ENCODE peak calls at places on chromosomes 16 and 17, in seven cellular contexts. F, H, E, C, Z, S and V are unnamed samples.

GRCh38 chr16:17757808-17758207 is 287.0 kb upstream of the XYLT1 start:
- DNase-seq in C (no peak), Z (no peak), S (no peak), F (no peak), E (no peak), H (no peak), V (no peak)

GRCh38 chr17:20955437-20956323 is 87.1 kb downstream of the USP22 start:
- DNase-seq in C (peak), E (peak), S (peak), Z (peak), F (no peak), H (peak), V (peak)

GRCh38 chr17:16938031-16938430 is 33.9 kb downstream of the TNFRSF13B start:
- DNase-seq in Z (no peak), E (no peak), H (no peak), F (peak), S (no peak), C (no peak), V (no peak)

GRCh38 chr17:51869387-51869786 is 289.1 kb downstream of the CA10 start:
- DNase-seq in C (no peak), Z (no peak), F (no peak), H (no peak), E (no peak), S (peak), V (peak)

GRCh38 chr16:29825145-29826044 is 5.1 kb downstream of the MVP start:
- DNase-seq in F (peak), E (no peak), H (peak), Z (peak), C (peak), S (peak), V (peak)

GRCh38 chr16:88287219-88287618 is 95.5 kb upstream of the ZNF469 start:
- DNase-seq in F (no peak), H (no peak), Z (no peak), S (peak), C (peak), E (no peak), V (no peak)

GRCh38 chr17:83107656-83108048 is 28.2 kb downstream of the METRNL start:
- DNase-seq in C (no peak), H (no peak), E (no peak), F (no peak), Z (no peak), S (no peak), V (no peak)

GRCh38 chr17:80380068-80381061 is 34.6 kb upstream of the ENDOV start:
- DNase-seq in C (no peak), S (no peak), F (no peak), Z (no peak), H (no peak), E (no peak), V (no peak)

GRCh38 chr16:53612003-53612402 is 91.7 kb downstream of the RPGRIP1L start:
- DNase-seq in E (no peak), Z (no peak), H (no peak), F (no peak), C (no peak), S (no peak), V (no peak)

GRCh38 chr16:13931845-13932244 is 11.9 kb downstream of the ERCC4 start:
- DNase-seq in Z (no peak), E (no peak), H (no peak), F (no peak), C (no peak), S (no peak), V (no peak)

GRCh38 chr16:66740010-66740409 is 11.4 kb downstream of the DYNC1LI2 start:
- DNase-seq in S (peak), C (peak), E (no peak), H (no peak), Z (peak), F (no peak), V (peak)

GRCh38 chr16:27403601-27403992 is 1.6 kb downstream of the IL21R start:
- DNase-seq in F (no peak), C (no peak), E (no peak), S (no peak), H (no peak), Z (no peak), V (no peak)

GRCh38 chr17:60089097-60089844 is 10.6 kb upstream of the HEATR6 start:
- DNase-seq in H (no peak), Z (no peak), E (no peak), S (no peak), C (no peak), F (no peak), V (no peak)

GRCh38 chr16:74852500-74852875 is 77.9 kb upstream of the FA2H start:
- DNase-seq in F (no peak), E (no peak), H (no peak), Z (no peak), C (no peak), S (no peak), V (no peak)

GRCh38 chr17:66446419-66446818 is 144.0 kb downstream of the PRKCA start:
- DNase-seq in S (no peak), Z (peak), F (no peak), C (no peak), H (no peak), E (no peak), V (no peak)

GRCh38 chr16:77062878-77063566 is 128.0 kb upstream of the MON1B start:
- DNase-seq in H (no peak), C (no peak), F (no peak), E (no peak), Z (no peak), S (no peak), V (no peak)

GRCh38 chr17:69606142-69606800 is 191.8 kb downstream of the MAP2K6 start:
- DNase-seq in Z (no peak), F (no peak), C (peak), H (no peak), E (no peak), S (no peak), V (no peak)

GRCh38 chr16:16992986-16993783 is 477.6 kb downstream of the XYLT1 start:
- DNase-seq in C (no peak), F (no peak), H (no peak), Z (no peak), S (no peak), E (no peak), V (no peak)

GRCh38 chr17:18971801-18972200 is 19.8 kb downstream of the SLC5A10 start:
- DNase-seq in Z (no peak), S (no peak), F (no peak), E (no peak), C (no peak), H (no peak), V (no peak)

GRCh38 chr17:82414548-82415281 is 3.4 kb upstream of the HEXD start:
- DNase-seq in H (peak), F (peak), Z (peak), E (peak), S (peak), C (peak), V (peak)

GRCh38 chr16:27698266-27698665 is 148.3 kb downstream of the KATNIP start:
- DNase-seq in H (no peak), Z (no peak), F (no peak), C (no peak), S (no peak), E (peak), V (no peak)

GRCh38 chr16:67375161-67375560 is 18.1 kb downstream of the TPPP3 start:
- DNase-seq in S (no peak), F (no peak), H (no peak), Z (no peak), C (no peak), E (no peak), V (no peak)

GRCh38 chr17:38608648-38609047 is 2.9 kb upstream of the SRCIN1 start:
- DNase-seq in C (no peak), Z (no peak), E (no peak), S (no peak), H (no peak), F (no peak), V (no peak)

GRCh38 chr17:79011451-79012147 is 2.0 kb upstream of the CANT1 start:
- DNase-seq in Z (no peak), E (no peak), C (peak), F (no peak), S (peak), H (no peak), V (peak)

GRCh38 chr16:31542763-31543162 is 15.1 kb downstream of the AHSP start:
- DNase-seq in C (no peak), E (no peak), Z (no peak), H (no peak), F (no peak), S (no peak), V (no peak)

GRCh38 chr16:5619314-5619713 is 521.7 kb upstream of the EEF2KMT start:
- DNase-seq in Z (no peak), H (no peak), E (no peak), S (no peak), C (no peak), F (no peak), V (no peak)
- TF ChIP-seq CTCF in Z (no peak), H (no peak), E (no peak), S (no peak), C (no peak), F (no peak), V (no peak)

GRCh38 chr17:2435181-2435741 is 34.4 kb upstream of the MNT start:
- DNase-seq in E (no peak), F (peak), Z (peak), S (no peak), H (no peak), C (peak), V (no peak)
- H3K4me3 ChIP-seq in E (no peak), F (peak), Z (no peak), S (no peak), H (no peak), C (no peak), V (no peak)

GRCh38 chr16:90002759-90003158 is 16.5 kb downstream of the DBNDD1 start:
- DNase-seq in E (no peak), F (no peak), S (no peak), H (no peak), Z (no peak), C (no peak), V (no peak)

GRCh38 chr16:90000733-90001427 is 18.4 kb downstream of the DBNDD1 start:
- DNase-seq in Z (no peak), H (no peak), E (no peak), C (no peak), S (no peak), F (no peak), V (no peak)

GRCh38 chr16:90001761-90002503 is 17.3 kb downstream of the DBNDD1 start:
- DNase-seq in H (no peak), S (no peak), C (no peak), E (no peak), F (no peak), Z (no peak), V (no peak)

GRCh38 chr16:89996178-89996489 is 23.1 kb downstream of the DBNDD1 start:
- DNase-seq in F (no peak), Z (no peak), C (no peak), E (no peak), H (no peak), S (no peak), V (no peak)

GRCh38 chr16:89999831-90000574 is 19.3 kb downstream of the DBNDD1 start:
- DNase-seq in E (no peak), S (no peak), H (no peak), C (no peak), F (no peak), Z (no peak), V (no peak)
- TF ChIP-seq CTCF in E (no peak), S (no peak), H (no peak), C (no peak), F (no peak), Z (peak), V (no peak)

GRCh38 chr17:57707892-57708291 is 37.2 kb downstream of the CCDC182 start:
- DNase-seq in E (no peak), F (peak), Z (no peak), H (peak), C (no peak), S (no peak), V (no peak)
- H3K4me3 ChIP-seq in E (no peak), F (no peak), Z (no peak), H (no peak), C (no peak), S (no peak), V (no peak)

DNA sequence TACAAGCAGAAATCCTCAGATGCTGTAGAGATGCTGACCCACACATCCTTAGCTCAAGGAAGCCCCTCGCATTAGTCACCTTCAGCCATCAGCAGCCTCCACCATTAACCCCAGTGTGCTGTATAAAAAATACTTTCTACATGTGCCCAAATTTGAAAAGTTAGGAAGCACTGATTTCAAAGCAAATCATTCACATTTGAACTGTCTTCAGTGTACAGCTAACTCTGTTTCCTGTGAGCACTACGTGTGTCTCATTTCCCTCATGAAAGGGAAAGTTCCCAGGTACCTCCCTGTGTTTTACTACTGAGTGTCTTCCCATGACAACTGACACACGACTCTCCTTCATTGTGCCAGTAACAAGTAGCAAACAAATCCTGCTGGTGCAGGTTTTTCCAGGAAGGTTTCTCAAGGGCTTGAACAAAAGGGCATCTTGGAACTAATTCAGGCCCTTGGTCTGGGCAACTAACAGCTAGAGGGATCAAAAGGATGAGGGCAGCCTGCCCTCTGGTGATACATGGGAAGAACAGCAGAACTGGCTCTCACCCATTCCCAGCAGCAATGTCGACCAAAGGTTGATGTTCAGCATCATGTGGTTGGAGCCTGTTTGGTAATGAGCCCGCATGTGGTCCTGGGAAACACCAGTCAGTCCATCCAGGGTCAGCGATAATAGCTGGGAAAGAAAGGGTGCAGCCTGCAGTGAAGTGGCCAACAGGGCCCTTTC is 4.0 kb downstream of the SLC35B1 start:
- DNase-seq in H (no peak), C (peak), Z (peak), S (peak), F (peak), E (no peak), V (peak)
- TF ChIP-seq CTCF in H (peak), C (peak), Z (peak), S (peak), F (peak), E (peak), V (peak)

GRCh38 chr16:85174871-85175723 is 62.8 kb upstream of the CIBAR2 start:
- DNase-seq in E (no peak), H (no peak), F (no peak), C (no peak), Z (no peak), S (peak), V (no peak)
- H3K4me3 ChIP-seq in E (no peak), H (peak), F (no peak), C (no peak), Z (no peak), S (no peak), V (peak)

DNA sequence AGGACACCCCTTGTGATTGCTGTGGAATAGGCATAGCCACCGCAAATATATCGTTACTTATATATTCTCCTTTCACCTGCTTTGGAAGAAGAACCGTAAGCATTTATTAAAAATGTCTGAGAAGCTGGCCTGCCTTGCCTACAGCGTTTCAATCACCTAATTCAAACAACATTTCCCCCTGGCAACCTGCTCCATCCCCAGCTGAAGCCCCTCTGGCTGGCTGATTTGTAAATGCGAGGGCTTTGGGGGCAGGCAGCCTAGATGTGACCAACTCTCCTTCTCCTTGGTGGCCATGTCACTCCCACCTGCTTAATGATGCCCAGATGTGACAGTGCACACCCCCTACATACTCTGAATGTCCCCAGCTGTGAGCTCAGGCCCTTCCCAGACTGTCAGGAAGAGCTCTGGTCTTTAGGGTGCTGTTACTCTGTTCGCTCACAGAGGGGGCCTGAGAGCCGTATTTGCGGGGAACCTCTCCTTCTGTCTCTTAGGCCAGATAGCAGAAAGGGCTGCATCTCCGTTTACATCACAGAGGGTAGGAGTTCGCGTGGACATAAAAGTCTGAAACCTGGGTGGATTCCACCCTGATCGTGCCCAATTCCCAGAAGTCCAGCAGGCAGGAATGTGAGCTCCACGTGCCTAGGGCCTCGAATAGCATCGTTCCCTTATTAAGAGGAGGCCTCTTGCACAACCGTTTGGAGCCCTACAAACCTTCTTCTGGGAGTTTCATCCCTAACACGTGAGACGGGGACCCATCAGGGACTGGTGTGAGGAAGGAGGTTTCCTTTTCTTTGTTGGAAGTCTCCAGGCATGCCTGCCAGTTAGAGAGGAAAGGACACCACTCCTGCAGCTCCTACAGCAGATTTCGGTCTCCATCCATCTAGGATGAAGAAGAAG is 2.4 kb upstream of the SDK2 start:
- DNase-seq in H (no peak), S (no peak), E (no peak), C (no peak), F (no peak), Z (no peak), V (no peak)
- TF ChIP-seq CTCF in H (no peak), S (no peak), E (no peak), C (no peak), F (peak), Z (no peak), V (no peak)

GRCh38 chr16:12113581-12114375 is 137.2 kb downstream of the SNX29 start:
- DNase-seq in S (no peak), Z (no peak), H (no peak), E (no peak), F (peak), C (no peak), V (no peak)
- H3K4me3 ChIP-seq in S (no peak), Z (no peak), H (no peak), E (no peak), F (no peak), C (no peak), V (no peak)

DNA sequence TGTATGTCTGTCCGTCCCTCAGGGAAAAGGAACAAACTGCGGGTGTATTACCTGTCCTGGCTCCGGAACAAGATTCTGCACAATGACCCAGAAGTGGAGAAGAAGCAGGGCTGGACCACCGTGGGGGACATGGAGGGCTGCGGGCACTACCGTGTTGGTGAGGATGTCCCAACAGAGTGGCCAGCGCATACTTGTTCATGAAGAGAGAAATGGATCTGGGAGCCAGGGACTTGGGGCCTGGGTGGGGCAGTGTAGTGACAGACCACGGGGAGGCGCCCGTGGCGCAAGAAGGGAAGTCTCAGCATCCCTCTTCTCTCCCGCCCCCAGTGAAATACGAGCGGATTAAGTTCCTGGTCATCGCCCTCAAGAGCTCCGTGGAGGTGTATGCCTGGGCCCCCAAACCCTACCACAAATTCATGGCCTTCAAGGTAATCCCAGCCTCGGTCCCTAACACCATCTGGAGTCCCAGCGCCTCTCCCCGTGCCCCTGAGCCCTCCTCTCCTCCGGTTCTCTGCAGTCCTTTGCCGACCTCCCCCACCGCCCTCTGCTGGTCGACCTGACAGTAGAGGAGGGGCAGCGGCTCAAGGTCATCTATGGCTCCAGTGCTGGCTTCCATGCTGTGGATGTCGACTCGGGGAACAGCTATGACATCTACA is 3.5 kb upstream of the C17orf107 start:
- DNase-seq in C (no peak), S (no peak), F (no peak), H (no peak), Z (no peak), E (no peak), V (no peak)
- TF ChIP-seq CTCF in C (no peak), S (peak), F (no peak), H (no peak), Z (peak), E (no peak), V (peak)